ENCODE peak calls at places on chromosomes 1 and 21, in five cellular contexts. One of them, this sample, is unnamed.
A peak's percentile ranks its signal among the peaks of the same experiment; 100 is the strongest.

GRCh38 chr1:27332536-27333281 is 9.1 kb upstream of the SYTL1 start:
- DNase-seq in WTC11: peak; percentile 80
- DNase-seq in HT1080: peak; percentile 21
- DNase-seq in HCT116: no peak
- DNase-seq in KBM-7: peak; percentile 56
- DNase-seq in this sample: peak; percentile 77

GRCh38 chr1:221965252-221965651 is 223.4 kb upstream of the DUSP10 start:
- DNase-seq in WTC11: no peak
- DNase-seq in HT1080: no peak
- DNase-seq in HCT116: no peak
- DNase-seq in KBM-7: no peak
- DNase-seq in this sample: no peak

GRCh38 chr1:95041491-95042165 is 31.1 kb downstream of the ALG14 start:
- DNase-seq in WTC11: no peak
- DNase-seq in HT1080: peak; percentile 72
- DNase-seq in HCT116: peak; percentile 59
- DNase-seq in KBM-7: peak; percentile 53
- DNase-seq in this sample: peak; percentile 49

GRCh38 chr1:158818560-158818959 is 12.6 kb upstream of the MNDA start:
- DNase-seq in WTC11: no peak
- DNase-seq in HT1080: no peak
- DNase-seq in HCT116: no peak
- DNase-seq in KBM-7: peak; percentile 75
- DNase-seq in this sample: no peak

GRCh38 chr1:198271467-198271866 is 114.7 kb downstream of the NEK7 start:
- DNase-seq in WTC11: no peak
- DNase-seq in HT1080: no peak
- DNase-seq in HCT116: no peak
- DNase-seq in KBM-7: no peak
- DNase-seq in this sample: no peak

GRCh38 chr21:38402795-38403194 is 95.5 kb downstream of the ERG start:
- DNase-seq in WTC11: no peak
- DNase-seq in HT1080: no peak
- DNase-seq in HCT116: no peak
- DNase-seq in KBM-7: no peak
- DNase-seq in this sample: no peak

GRCh38 chr1:43592974-43593683 is 56.8 kb upstream of the KDM4A start:
- DNase-seq in WTC11: no peak
- DNase-seq in HT1080: no peak
- DNase-seq in HCT116: no peak
- DNase-seq in KBM-7: no peak
- DNase-seq in this sample: no peak

GRCh38 chr1:77143529-77144121 is 75.6 kb downstream of the PIGK start:
- DNase-seq in WTC11: no peak
- DNase-seq in HT1080: no peak
- DNase-seq in HCT116: no peak
- DNase-seq in KBM-7: peak; percentile 29
- DNase-seq in this sample: no peak

GRCh38 chr1:194512957-194513356 is 1326.5 kb upstream of the B3GALT2 start:
- DNase-seq in WTC11: no peak
- DNase-seq in HT1080: peak; percentile 50
- DNase-seq in HCT116: no peak
- DNase-seq in KBM-7: no peak
- DNase-seq in this sample: no peak

GRCh38 chr1:36771678-36772284 is 262.5 kb downstream of the GRIK3 start:
- DNase-seq in WTC11: peak; percentile 35
- DNase-seq in HT1080: no peak
- DNase-seq in HCT116: no peak
- DNase-seq in KBM-7: no peak
- DNase-seq in this sample: no peak

GRCh38 chr1:55611123-55611522 is 396.0 kb upstream of the USP24 start:
- DNase-seq in WTC11: no peak
- DNase-seq in HT1080: no peak
- DNase-seq in HCT116: no peak
- DNase-seq in KBM-7: no peak
- DNase-seq in this sample: no peak

GRCh38 chr1:196531737-196532514 is 76.3 kb downstream of the KCNT2 start:
- DNase-seq in WTC11: no peak
- DNase-seq in HT1080: no peak
- DNase-seq in HCT116: no peak
- DNase-seq in KBM-7: no peak
- DNase-seq in this sample: no peak

GRCh38 chr1:119279441-119280415 is 88.9 kb upstream of the HAO2 start:
- DNase-seq in WTC11: no peak
- DNase-seq in HT1080: peak; percentile 88
- DNase-seq in HCT116: peak; percentile 71
- DNase-seq in KBM-7: no peak
- DNase-seq in this sample: no peak

GRCh38 chr1:41608242-41608641 is 123.8 kb upstream of the EDN2 start:
- DNase-seq in WTC11: no peak
- DNase-seq in HT1080: no peak
- DNase-seq in HCT116: no peak
- DNase-seq in KBM-7: no peak
- DNase-seq in this sample: no peak

GRCh38 chr1:2875677-2876531 is 74.4 kb upstream of the TTC34 start:
- DNase-seq in WTC11: peak; percentile 45
- DNase-seq in HT1080: no peak
- DNase-seq in HCT116: no peak
- DNase-seq in KBM-7: no peak
- DNase-seq in this sample: peak; percentile 38

GRCh38 chr1:92934395-92935378 is 26.6 kb downstream of the DIPK1A start:
- DNase-seq in WTC11: no peak
- DNase-seq in HT1080: no peak
- DNase-seq in HCT116: no peak
- DNase-seq in KBM-7: no peak
- DNase-seq in this sample: no peak

GRCh38 chr1:222979561-222979960 is 163.5 kb downstream of the TLR5 start:
- DNase-seq in WTC11: peak; percentile 12
- DNase-seq in HT1080: no peak
- DNase-seq in HCT116: no peak
- DNase-seq in KBM-7: no peak
- DNase-seq in this sample: no peak

GRCh38 chr1:6185151-6185550 is 5.0 kb upstream of the CHD5 start:
- DNase-seq in WTC11: no peak
- DNase-seq in HT1080: no peak
- DNase-seq in HCT116: no peak
- DNase-seq in KBM-7: no peak
- DNase-seq in this sample: no peak

GRCh38 chr21:14520535-14520934 is 25.6 kb downstream of the SAMSN1 start:
- DNase-seq in WTC11: peak; percentile 11
- DNase-seq in HT1080: no peak
- DNase-seq in HCT116: no peak
- DNase-seq in KBM-7: peak; percentile 95
- DNase-seq in this sample: no peak

GRCh38 chr1:26531651-26532131 is 2.1 kb downstream of the RPS6KA1 start:
- DNase-seq in WTC11: peak; percentile 26
- DNase-seq in HT1080: no peak
- DNase-seq in HCT116: no peak
- DNase-seq in KBM-7: no peak
- DNase-seq in this sample: no peak

GRCh38 chr1:154485106-154485505 is 16.9 kb upstream of the TDRD10 start:
- DNase-seq in WTC11: no peak
- DNase-seq in HT1080: no peak
- DNase-seq in HCT116: no peak
- DNase-seq in KBM-7: peak; percentile 85
- DNase-seq in this sample: peak; percentile 72

GRCh38 chr1:13899856-13900255 is 199.9 kb downstream of the PRDM2 start:
- DNase-seq in WTC11: no peak
- DNase-seq in HT1080: peak; percentile 26
- DNase-seq in HCT116: no peak
- DNase-seq in KBM-7: no peak
- DNase-seq in this sample: no peak

GRCh38 chr1:8910914-8911313 is 32.4 kb upstream of the ENO1 start:
- DNase-seq in WTC11: no peak
- DNase-seq in HT1080: peak; percentile 37
- DNase-seq in HCT116: no peak
- DNase-seq in KBM-7: no peak
- DNase-seq in this sample: no peak

This sample was measured in endothelial cell.